ENCODE peak calls at places on chromosomes 5 and 9, in nine cellular contexts. One of them, this sample, is unnamed. For H3K9me3, the result is how much of the 10 kb centered on the place peaks cover.

GRCh38 chr9:69130456-69131441 is 43.3 kb upstream of the TJP2 start:
- DNase-seq in suprapubic skin: peak
- DNase-seq in tibial nerve: peak
- DNase-seq in esophagus squamous epithelium: no peak
- DNase-seq in A549: no peak
- DNase-seq in IMR-90: peak
- DNase-seq in HepG2: no peak
- DNase-seq in body of pancreas: peak
- DNase-seq in uterus: no peak
- DNase-seq in this sample: no peak

GRCh38 chr9:37936965-37937364 is 33.0 kb upstream of the SLC25A51 start:
- DNase-seq in suprapubic skin: no peak
- DNase-seq in tibial nerve: no peak
- DNase-seq in esophagus squamous epithelium: no peak
- DNase-seq in A549: no peak
- DNase-seq in IMR-90: peak
- DNase-seq in HepG2: no peak
- DNase-seq in body of pancreas: no peak
- DNase-seq in uterus: no peak
- DNase-seq in this sample: no peak

GRCh38 chr9:133204335-133204992 is 4.6 kb downstream of the OBP2B start:
- DNase-seq in suprapubic skin: no peak
- DNase-seq in tibial nerve: no peak
- DNase-seq in esophagus squamous epithelium: no peak
- DNase-seq in A549: no peak
- DNase-seq in IMR-90: no peak
- DNase-seq in HepG2: no peak
- DNase-seq in body of pancreas: no peak
- DNase-seq in uterus: no peak
- DNase-seq in this sample: no peak

GRCh38 chr5:91957671-91958070 is 574.6 kb upstream of the ARRDC3 start:
- DNase-seq in suprapubic skin: no peak
- DNase-seq in tibial nerve: no peak
- DNase-seq in esophagus squamous epithelium: no peak
- DNase-seq in A549: no peak
- DNase-seq in IMR-90: peak
- DNase-seq in HepG2: no peak
- DNase-seq in body of pancreas: no peak
- DNase-seq in uterus: no peak
- DNase-seq in this sample: no peak

GRCh38 chr5:172943283-172943841 is 15.9 kb upstream of the RPL26L1 start:
- DNase-seq in suprapubic skin: no peak
- DNase-seq in tibial nerve: no peak
- DNase-seq in esophagus squamous epithelium: no peak
- DNase-seq in A549: no peak
- DNase-seq in IMR-90: peak
- DNase-seq in HepG2: no peak
- DNase-seq in body of pancreas: no peak
- DNase-seq in uterus: peak
- DNase-seq in this sample: no peak

GRCh38 chr5:136036991-136037705 is 8.4 kb downstream of the TGFBI start:
- DNase-seq in suprapubic skin: peak
- DNase-seq in tibial nerve: no peak
- DNase-seq in esophagus squamous epithelium: no peak
- DNase-seq in A549: no peak
- DNase-seq in IMR-90: peak
- DNase-seq in HepG2: no peak
- DNase-seq in body of pancreas: no peak
- DNase-seq in uterus: no peak
- DNase-seq in this sample: no peak

GRCh38 chr9:83675466-83675865 is 32.3 kb downstream of the UBQLN1 start:
- DNase-seq in suprapubic skin: no peak
- DNase-seq in tibial nerve: no peak
- DNase-seq in esophagus squamous epithelium: no peak
- DNase-seq in A549: no peak
- DNase-seq in IMR-90: no peak
- DNase-seq in HepG2: peak
- DNase-seq in body of pancreas: no peak
- DNase-seq in uterus: no peak
- DNase-seq in this sample: no peak

GRCh38 chr5:117295941-117296340 is 721.3 kb upstream of the SEMA6A start:
- DNase-seq in suprapubic skin: no peak
- DNase-seq in tibial nerve: no peak
- DNase-seq in esophagus squamous epithelium: no peak
- DNase-seq in A549: no peak
- DNase-seq in IMR-90: no peak
- DNase-seq in HepG2: no peak
- DNase-seq in body of pancreas: no peak
- DNase-seq in uterus: no peak
- DNase-seq in this sample: no peak

GRCh38 chr9:93017621-93018020 is 40.9 kb upstream of the SUSD3 start:
- DNase-seq in suprapubic skin: peak
- DNase-seq in tibial nerve: no peak
- DNase-seq in esophagus squamous epithelium: no peak
- DNase-seq in A549: no peak
- DNase-seq in IMR-90: no peak
- DNase-seq in HepG2: no peak
- DNase-seq in body of pancreas: no peak
- DNase-seq in uterus: no peak
- DNase-seq in this sample: no peak

GRCh38 chr5:144028644-144029043 is 141.8 kb downstream of the YIPF5 start:
- DNase-seq in suprapubic skin: no peak
- DNase-seq in tibial nerve: no peak
- DNase-seq in esophagus squamous epithelium: no peak
- DNase-seq in A549: no peak
- DNase-seq in IMR-90: peak
- DNase-seq in HepG2: no peak
- DNase-seq in body of pancreas: peak
- DNase-seq in uterus: no peak
- DNase-seq in this sample: no peak

GRCh38 chr9:134455951-134456739 is 129.9 kb downstream of the RXRA start:
- DNase-seq in suprapubic skin: peak
- DNase-seq in tibial nerve: peak
- DNase-seq in esophagus squamous epithelium: peak
- DNase-seq in A549: peak
- DNase-seq in IMR-90: peak
- DNase-seq in HepG2: no peak
- DNase-seq in body of pancreas: peak
- DNase-seq in uterus: peak
- DNase-seq in this sample: peak

GRCh38 chr5:59485629-59486439 is 407.7 kb downstream of the PDE4D start:
- DNase-seq in suprapubic skin: no peak
- DNase-seq in tibial nerve: no peak
- DNase-seq in esophagus squamous epithelium: no peak
- DNase-seq in A549: no peak
- DNase-seq in IMR-90: no peak
- DNase-seq in HepG2: no peak
- DNase-seq in body of pancreas: no peak
- DNase-seq in uterus: no peak
- DNase-seq in this sample: no peak

GRCh38 chr5:61330879-61331406 is 1.1 kb upstream of the ZSWIM6 start:
- DNase-seq in suprapubic skin: no peak
- DNase-seq in tibial nerve: no peak
- DNase-seq in esophagus squamous epithelium: peak
- DNase-seq in A549: peak
- DNase-seq in IMR-90: peak
- DNase-seq in HepG2: peak
- DNase-seq in body of pancreas: peak
- DNase-seq in uterus: peak
- DNase-seq in this sample: peak

GRCh38 chr5:135342227-135342859 is 56.7 kb downstream of the MACROH2A1 start:
- DNase-seq in suprapubic skin: peak
- DNase-seq in tibial nerve: no peak
- DNase-seq in esophagus squamous epithelium: no peak
- DNase-seq in A549: no peak
- DNase-seq in IMR-90: no peak
- DNase-seq in HepG2: no peak
- DNase-seq in body of pancreas: no peak
- DNase-seq in uterus: no peak
- DNase-seq in this sample: no peak

GRCh38 chr5:170333161-170333909 is 35.8 kb upstream of the LCP2 start:
- DNase-seq in suprapubic skin: no peak
- DNase-seq in tibial nerve: no peak
- DNase-seq in esophagus squamous epithelium: no peak
- DNase-seq in A549: no peak
- DNase-seq in IMR-90: no peak
- DNase-seq in HepG2: no peak
- DNase-seq in body of pancreas: no peak
- DNase-seq in uterus: no peak
- DNase-seq in this sample: no peak

GRCh38 chr5:147101654-147102053 is 133.2 kb upstream of the STK32A start:
- DNase-seq in suprapubic skin: no peak
- DNase-seq in tibial nerve: no peak
- DNase-seq in esophagus squamous epithelium: no peak
- DNase-seq in A549: no peak
- DNase-seq in IMR-90: no peak
- DNase-seq in HepG2: no peak
- DNase-seq in body of pancreas: no peak
- DNase-seq in uterus: no peak
- DNase-seq in this sample: no peak

DNA sequence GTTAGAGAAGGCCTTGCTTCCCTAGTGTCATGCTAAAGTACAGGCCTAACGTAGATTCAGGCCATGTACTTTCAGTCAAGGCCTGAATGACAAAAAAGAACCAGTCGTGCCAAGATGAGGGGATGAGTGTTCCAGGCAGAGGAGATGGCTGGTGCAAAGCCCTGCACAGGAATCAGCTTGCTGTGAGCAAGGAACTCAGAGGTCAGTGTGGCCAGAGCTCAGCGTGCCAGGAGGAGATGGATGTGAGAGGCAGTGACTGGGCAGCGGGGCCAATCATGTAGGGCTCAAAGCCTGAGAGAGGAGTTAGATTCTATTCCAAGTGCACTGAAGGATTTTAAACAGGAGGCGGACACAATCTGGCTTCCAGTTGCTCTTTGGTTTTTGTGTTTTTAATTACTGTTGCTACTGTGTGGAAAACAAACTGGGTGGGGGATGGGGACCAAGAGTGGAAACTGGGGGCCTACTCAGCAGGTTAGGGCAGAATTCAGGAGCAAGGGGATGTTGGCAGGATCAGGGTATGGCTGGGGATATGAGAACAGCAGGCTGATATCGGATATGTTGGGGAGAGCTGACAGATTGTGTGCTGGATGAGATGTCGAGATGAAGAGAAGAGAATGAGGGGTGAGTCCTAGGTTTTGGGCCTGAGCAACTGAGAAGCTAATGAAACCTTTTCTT is 64.3 kb downstream of the ANGPTL2 start:
- DNase-seq in suprapubic skin: no peak
- DNase-seq in tibial nerve: no peak
- DNase-seq in esophagus squamous epithelium: no peak
- DNase-seq in A549: no peak
- DNase-seq in IMR-90: peak
- DNase-seq in HepG2: no peak
- DNase-seq in body of pancreas: no peak
- DNase-seq in uterus: no peak
- DNase-seq in this sample: no peak
- H3K27ac ChIP-seq in suprapubic skin: peak
- H3K27ac ChIP-seq in tibial nerve: peak
- H3K27ac ChIP-seq in esophagus squamous epithelium: peak
- H3K27ac ChIP-seq in A549: no peak
- H3K27ac ChIP-seq in IMR-90: no peak
- H3K27ac ChIP-seq in HepG2: no peak
- H3K27ac ChIP-seq in body of pancreas: no peak
- H3K27ac ChIP-seq in uterus: no peak
- H3K27ac ChIP-seq in this sample: no peak

GRCh38 chr5:152170350-152170749 is 234.7 kb downstream of the NMUR2 start:
- DNase-seq in suprapubic skin: no peak
- DNase-seq in tibial nerve: no peak
- DNase-seq in esophagus squamous epithelium: no peak
- DNase-seq in A549: no peak
- DNase-seq in IMR-90: no peak
- DNase-seq in HepG2: no peak
- DNase-seq in body of pancreas: peak
- DNase-seq in uterus: no peak
- DNase-seq in this sample: no peak
- TF ChIP-seq POLR2A in suprapubic skin: no peak
- TF ChIP-seq POLR2A in tibial nerve: no peak
- TF ChIP-seq POLR2A in esophagus squamous epithelium: no peak
- TF ChIP-seq POLR2A in A549: no peak
- TF ChIP-seq POLR2A in IMR-90: no peak
- TF ChIP-seq POLR2A in HepG2: no peak
- TF ChIP-seq POLR2A in body of pancreas: no peak
- TF ChIP-seq POLR2A in uterus: no peak
- TF ChIP-seq POLR2A in this sample: no peak

DNA sequence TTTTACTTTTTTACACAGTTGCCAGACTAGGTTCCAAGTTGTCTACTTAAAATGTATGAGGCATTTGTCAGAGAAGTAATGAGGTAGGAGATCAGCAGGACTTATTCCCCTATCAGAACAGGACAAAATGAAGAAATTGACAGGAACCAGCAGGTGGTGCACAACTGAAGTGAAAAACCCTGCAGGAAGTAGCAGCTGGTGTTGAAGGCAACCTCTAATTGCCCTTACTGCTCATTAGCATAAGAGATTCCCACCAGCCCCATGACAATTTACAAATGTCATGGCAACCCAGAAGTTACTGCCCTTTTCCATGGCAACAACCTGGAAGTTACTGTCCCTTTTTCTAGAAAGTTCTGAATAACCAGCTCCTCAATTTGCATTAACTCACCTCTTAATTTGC is 5.4 kb downstream of the PCDHB15 start:
- DNase-seq in suprapubic skin: no peak
- DNase-seq in tibial nerve: no peak
- DNase-seq in esophagus squamous epithelium: no peak
- DNase-seq in A549: no peak
- DNase-seq in IMR-90: no peak
- DNase-seq in HepG2: no peak
- DNase-seq in body of pancreas: no peak
- DNase-seq in uterus: no peak
- DNase-seq in this sample: no peak
- H3K9me3 ChIP-seq in suprapubic skin: half or more
- H3K9me3 ChIP-seq in tibial nerve: half or more
- H3K9me3 ChIP-seq in esophagus squamous epithelium: half or more
- H3K9me3 ChIP-seq in A549: half or more
- H3K9me3 ChIP-seq in IMR-90: under half
- H3K9me3 ChIP-seq in HepG2: half or more
- H3K9me3 ChIP-seq in body of pancreas: half or more
- H3K9me3 ChIP-seq in uterus: under half
- H3K9me3 ChIP-seq in this sample: under half

GRCh38 chr5:95850391-95850894 is 27.9 kb upstream of the GLRX start:
- DNase-seq in suprapubic skin: no peak
- DNase-seq in tibial nerve: no peak
- DNase-seq in esophagus squamous epithelium: no peak
- DNase-seq in A549: no peak
- DNase-seq in IMR-90: no peak
- DNase-seq in HepG2: peak
- DNase-seq in body of pancreas: peak
- DNase-seq in uterus: no peak
- DNase-seq in this sample: peak
- H3K27ac ChIP-seq in suprapubic skin: no peak
- H3K27ac ChIP-seq in tibial nerve: no peak
- H3K27ac ChIP-seq in esophagus squamous epithelium: peak
- H3K27ac ChIP-seq in A549: peak
- H3K27ac ChIP-seq in IMR-90: peak
- H3K27ac ChIP-seq in HepG2: peak
- H3K27ac ChIP-seq in body of pancreas: peak
- H3K27ac ChIP-seq in uterus: no peak
- H3K27ac ChIP-seq in this sample: peak

GRCh38 chr9:14322211-14323082 is 8.5 kb upstream of the NFIB start:
- DNase-seq in suprapubic skin: peak
- DNase-seq in tibial nerve: peak
- DNase-seq in esophagus squamous epithelium: peak
- DNase-seq in A549: peak
- DNase-seq in IMR-90: peak
- DNase-seq in HepG2: peak
- DNase-seq in body of pancreas: peak
- DNase-seq in uterus: peak
- DNase-seq in this sample: peak
- TF ChIP-seq POLR2A in suprapubic skin: no peak
- TF ChIP-seq POLR2A in tibial nerve: peak
- TF ChIP-seq POLR2A in esophagus squamous epithelium: no peak
- TF ChIP-seq POLR2A in A549: peak
- TF ChIP-seq POLR2A in IMR-90: no peak
- TF ChIP-seq POLR2A in HepG2: no peak
- TF ChIP-seq POLR2A in body of pancreas: peak
- TF ChIP-seq POLR2A in uterus: peak
- TF ChIP-seq POLR2A in this sample: peak

This sample was measured in right lobe of liver.